ENCODE peak calls at places on chromosome 5, in eight cellular contexts. Y is HCT116, H is fibroblast of lung, I is MM.1S, M is SK-N-SH, E is GM23338, J is PC-3, N is HepG2. R is an unnamed sample.

GRCh38 chr5:121870489-121870888 is 18.8 kb downstream of the FTMT start:
- DNase-seq in H (peak), M (no peak), I (no peak), Y (peak), J (peak), E (peak), N (no peak), R (no peak)

GRCh38 chr5:172015346-172015745 is 8.9 kb upstream of the FBXW11 start:
- DNase-seq in H (no peak), E (no peak), J (no peak), N (no peak), M (no peak), I (no peak), Y (no peak), R (no peak)

GRCh38 chr5:17234384-17234783 is 17.0 kb downstream of the BASP1 start:
- DNase-seq in Y (no peak), N (no peak), E (no peak), M (no peak), H (no peak), I (no peak), J (no peak), R (no peak)

GRCh38 chr5:111447822-111448221 is 64.5 kb downstream of the STARD4 start:
- DNase-seq in Y (no peak), E (peak), N (no peak), J (no peak), I (no peak), H (no peak), M (no peak), R (no peak)

GRCh38 chr5:113123563-113123962 is 147.0 kb downstream of the DCP2 start:
- DNase-seq in M (no peak), H (no peak), E (peak), N (peak), I (no peak), J (peak), Y (peak), R (peak)

GRCh38 chr5:164054461-164054860 is 549.0 kb downstream of the MAT2B start:
- DNase-seq in H (peak), E (no peak), J (no peak), M (no peak), N (no peak), Y (no peak), I (no peak), R (no peak)

GRCh38 chr5:113678924-113679575 is 165.6 kb downstream of the YTHDC2 start:
- DNase-seq in Y (peak), J (peak), I (peak), N (peak), E (peak), H (peak), M (peak), R (peak)

GRCh38 chr5:67059747-67060490 is 136.7 kb downstream of the CD180 start:
- DNase-seq in E (no peak), M (no peak), Y (no peak), J (peak), N (no peak), I (no peak), H (peak), R (peak)

GRCh38 chr5:157130933-157131332 is 11.7 kb downstream of the MED7 start:
- DNase-seq in H (peak), Y (no peak), J (no peak), M (peak), N (no peak), E (peak), I (peak), R (no peak)

GRCh38 chr5:175853573-175854230 is 17.7 kb upstream of the CPLX2 start:
- DNase-seq in M (no peak), H (no peak), I (no peak), N (peak), J (no peak), Y (no peak), E (no peak), R (no peak)

GRCh38 chr5:16776611-16777251 is 159.4 kb downstream of the MYO10 start:
- DNase-seq in M (no peak), E (peak), N (peak), I (no peak), H (no peak), Y (no peak), J (no peak), R (peak)

GRCh38 chr5:132420706-132421272 is 51.3 kb downstream of the SLC22A5 start:
- DNase-seq in I (peak), Y (no peak), M (no peak), H (no peak), J (no peak), N (no peak), E (no peak), R (peak)

GRCh38 chr5:59005934-59006701 is 423.2 kb downstream of the RAB3C start:
- DNase-seq in Y (no peak), I (no peak), J (no peak), H (no peak), E (no peak), M (no peak), N (no peak), R (no peak)

GRCh38 chr5:130992621-130993020 is 172.4 kb downstream of the HINT1 start:
- DNase-seq in N (no peak), J (no peak), E (no peak), Y (no peak), I (no peak), H (peak), M (no peak), R (no peak)

GRCh38 chr5:65050826-65051498 is 282.2 kb downstream of the CWC27 start:
- DNase-seq in Y (no peak), N (no peak), H (no peak), E (no peak), I (no peak), J (no peak), M (no peak), R (no peak)

GRCh38 chr5:107543868-107544267 is 126.9 kb downstream of the EFNA5 start:
- DNase-seq in M (no peak), H (no peak), E (peak), I (no peak), N (no peak), Y (no peak), J (no peak), R (no peak)

GRCh38 chr5:141421489-141421855 is 621 bp downstream of the PCDHGA11 start:
- DNase-seq in M (no peak), Y (no peak), J (no peak), N (no peak), I (no peak), E (peak), H (no peak), R (no peak)
- H3K4me2 ChIP-seq in M (no peak), Y (no peak), J (no peak), N (no peak), I (peak), E (peak), H (peak), R (peak)

GRCh38 chr5:174402224-174402812 is 322.1 kb upstream of the MSX2 start:
- DNase-seq in N (no peak), E (peak), M (peak), I (no peak), H (no peak), Y (no peak), J (peak), R (no peak)
- TF ChIP-seq CTCF in N (no peak), E (no peak), M (peak), I (no peak), H (no peak), Y (peak), J (peak), R (no peak)

GRCh38 chr5:148829734-148830133 is 3.3 kb downstream of the ADRB2 start:
- DNase-seq in E (no peak), N (no peak), J (peak), M (no peak), H (no peak), I (no peak), Y (no peak), R (no peak)
- H3K4me2 ChIP-seq in E (no peak), N (no peak), J (peak), M (peak), H (peak), I (peak), Y (no peak), R (peak)

GRCh38 chr5:386432-387341 is 56.3 kb upstream of the EXOC3 start:
- DNase-seq in Y (no peak), J (peak), M (no peak), N (no peak), I (no peak), E (no peak), H (no peak), R (peak)
- TF ChIP-seq CTCF in Y (no peak), J (no peak), M (no peak), N (no peak), I (no peak), E (no peak), H (no peak), R (no peak)

GRCh38 chr5:8879248-8879647 is 666.6 kb downstream of the SEMA5A start:
- DNase-seq in N (no peak), E (no peak), M (no peak), H (no peak), Y (no peak), J (no peak), I (no peak), R (no peak)

DNA sequence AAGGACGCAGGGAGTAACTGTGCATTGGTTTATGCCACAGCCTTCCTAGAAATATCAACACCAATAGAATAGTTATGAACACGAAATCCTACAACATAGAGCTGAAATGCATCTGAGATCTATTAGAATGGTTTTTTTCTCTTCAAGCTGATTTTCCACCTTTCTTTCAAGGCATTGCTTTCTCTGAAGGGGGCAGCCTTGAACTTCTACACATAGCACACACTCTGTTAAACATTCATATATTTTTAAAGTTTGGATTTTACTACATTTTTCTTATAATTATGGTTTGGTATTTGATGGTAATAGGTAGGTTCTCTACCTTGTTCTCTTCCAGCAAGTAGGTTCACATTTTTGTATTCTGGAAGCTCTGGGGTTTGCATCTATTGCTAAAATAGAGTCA is 661.8 kb downstream of the SEMA5A start:
- DNase-seq in M (no peak), I (no peak), N (no peak), H (no peak), J (peak), E (no peak), Y (no peak), R (no peak)
- H3K4me2 ChIP-seq in M (no peak), I (no peak), N (no peak), H (no peak), J (no peak), E (no peak), Y (no peak), R (no peak)

GRCh38 chr5:63603001-63603400 is 359.2 kb downstream of the HTR1A start:
- DNase-seq in Y (no peak), M (no peak), J (no peak), E (no peak), N (no peak), I (no peak), H (no peak), R (no peak)

DNA sequence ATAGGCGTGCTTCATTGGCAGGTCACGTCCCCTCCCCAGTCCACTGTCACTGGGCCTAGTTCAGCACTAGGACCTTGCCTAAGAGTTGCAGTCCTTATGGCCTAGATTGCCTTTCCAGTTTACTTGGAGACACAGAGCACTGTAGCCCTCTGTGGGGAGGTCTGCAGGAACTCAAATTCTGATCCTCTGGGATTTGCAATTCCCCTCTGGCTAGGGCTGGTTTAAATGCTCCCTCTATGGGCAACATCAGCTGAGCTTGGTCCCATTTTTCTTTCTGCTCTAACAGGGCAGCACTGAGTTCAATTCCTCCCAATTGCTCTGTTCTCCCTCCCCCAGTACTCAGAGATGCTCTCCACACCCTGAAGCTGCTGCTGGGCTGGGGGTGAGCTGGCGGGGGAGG is 358.2 kb downstream of the HTR1A start:
- DNase-seq in J (no peak), E (peak), Y (no peak), I (no peak), M (no peak), N (no peak), H (no peak), R (no peak)
- TF ChIP-seq CTCF in J (no peak), E (no peak), Y (no peak), I (no peak), M (no peak), N (no peak), H (no peak), R (no peak)

GRCh38 chr5:5738797-5739489 is 316.5 kb downstream of the ICE1 start:
- DNase-seq in M (no peak), H (no peak), J (no peak), I (no peak), N (no peak), E (no peak), Y (no peak), R (no peak)
- H3K4me2 ChIP-seq in M (no peak), H (no peak), J (no peak), I (no peak), N (no peak), E (no peak), Y (no peak), R (no peak)

DNA sequence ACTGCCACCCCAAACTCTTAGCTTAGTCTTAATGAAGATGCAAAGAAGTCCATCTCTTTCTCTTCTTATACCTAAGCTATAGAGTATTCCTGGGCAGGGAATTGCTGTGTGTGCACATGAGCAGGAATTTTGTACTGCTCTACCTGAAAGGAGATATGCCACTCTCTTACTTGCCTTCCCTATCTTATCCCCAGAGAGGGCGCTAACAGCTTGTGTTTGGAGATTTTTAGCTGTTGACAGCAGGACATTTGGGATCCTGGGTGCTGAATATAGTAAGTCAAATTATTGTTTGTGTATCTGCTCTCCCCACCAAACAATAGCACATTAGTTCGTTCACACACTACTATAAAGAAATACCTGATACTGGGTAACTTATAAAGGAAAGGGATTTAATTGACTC is 159.5 kb downstream of the GABRG2 start:
- DNase-seq in I (no peak), Y (no peak), N (no peak), J (peak), M (no peak), E (peak), H (no peak), R (no peak)
- TF ChIP-seq CTCF in I (no peak), Y (peak), N (no peak), J (peak), M (peak), E (peak), H (no peak), R (no peak)

DNA sequence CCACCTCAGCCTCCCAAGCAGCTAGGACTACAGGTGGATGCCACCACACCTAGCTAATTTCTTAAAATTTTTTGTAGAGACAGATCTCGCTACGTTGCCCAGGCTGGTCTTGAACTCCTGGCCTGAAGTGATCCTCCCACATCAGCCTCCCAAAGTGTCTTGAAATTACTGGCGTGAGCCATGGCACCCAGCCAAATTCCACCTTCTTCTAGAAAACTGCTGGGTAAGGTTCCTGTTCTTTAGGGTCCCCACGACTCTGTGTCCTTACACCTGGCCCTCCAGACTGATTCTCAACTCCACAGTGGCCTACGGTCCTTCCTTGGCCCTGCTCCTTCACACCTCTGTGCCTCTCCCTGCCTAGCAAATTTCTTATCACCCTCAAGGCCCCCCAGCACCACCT is 1.9 kb downstream of the MAPK9 start:
- DNase-seq in N (no peak), Y (no peak), M (no peak), J (no peak), I (no peak), E (no peak), H (no peak), R (no peak)
- H3K4me2 ChIP-seq in N (peak), Y (peak), M (peak), J (peak), I (no peak), E (peak), H (no peak), R (no peak)

R was measured in osteoblast.